ENCODE peak calls at places on chromosome 22, in four cellular contexts. N is upper lobe of left lung, I is myocyte, D is IMR-90. L is an unnamed sample.

GRCh38 chr22:48944756-48945620 is 882.7 kb downstream of the BRD1 start:
- DNase-seq in N (peak), I (no peak), D (no peak), L (no peak)

GRCh38 chr22:46069518-46070214 is 80.7 kb upstream of the PPARA start:
- DNase-seq in N (no peak), I (peak), D (peak), L (peak)

GRCh38 chr22:24455039-24455438 is 27.6 kb downstream of the ADORA2A start:
- DNase-seq in N (no peak), I (no peak), D (no peak), L (no peak)

GRCh38 chr22:33922268-33922667 is 2.0 kb upstream of the LARGE1 start:
- DNase-seq in N (peak), I (peak), D (peak), L (no peak)

GRCh38 chr22:26229910-26230309 is 60.6 kb downstream of the SEZ6L start:
- DNase-seq in N (no peak), I (no peak), D (no peak), L (no peak)

GRCh38 chr22:44200855-44201550 is 20.3 kb downstream of the PARVG start:
- DNase-seq in N (no peak), I (peak), D (no peak), L (no peak)

GRCh38 chr22:25903294-25903693 is 161.3 kb downstream of the MYO18B start:
- DNase-seq in N (peak), I (no peak), D (no peak), L (peak)

GRCh38 chr22:26589367-26589844 is 526 bp downstream of the TPST2 start:
- DNase-seq in N (no peak), I (peak), D (peak), L (peak)

GRCh38 chr22:50627452-50627913 is 469 bp downstream of the ARSA start:
- DNase-seq in N (peak), I (peak), D (no peak), L (peak)

GRCh38 chr22:39433476-39434242 is 23.2 kb upstream of the MGAT3 start:
- DNase-seq in N (no peak), I (no peak), D (no peak), L (no peak)

GRCh38 chr22:43883012-43883661 is 8.7 kb downstream of the PNPLA5 start:
- DNase-seq in N (no peak), I (peak), D (peak), L (peak)

GRCh38 chr22:37546436-37547248 is 13.6 kb upstream of the CDC42EP1 start:
- DNase-seq in N (peak), I (peak), D (peak), L (no peak)

GRCh38 chr22:19012308-19012990 is 76.4 kb upstream of the PRODH start:
- DNase-seq in N (no peak), I (no peak), D (no peak), L (no peak)

L was measured in NCI-H69.